ENCODE peak calls at places on chromosome 18, in four cellular contexts. O is fibroblast of pulmonary artery; A is CD4-positive, alpha-beta T cell; Y is GM13976. Z is an unnamed sample.

GRCh38 chr18:34767601-34768027 is 57.5 kb downstream of the DTNA start:
- DNase-seq in O (peak; percentile 73), A (no peak), Y (no peak), Z (peak; percentile 98)

GRCh38 chr18:74416124-74416523 is 41.0 kb downstream of the DIPK1C start:
- DNase-seq in O (no peak), A (no peak), Y (no peak), Z (no peak)

GRCh38 chr18:74476154-74476553 is 19.0 kb upstream of the DIPK1C start:
- DNase-seq in O (peak; percentile 36), A (no peak), Y (no peak), Z (no peak)

GRCh38 chr18:55552498-55553189 is 35.3 kb downstream of the TCF4 start:
- DNase-seq in O (peak; percentile 33), A (no peak), Y (no peak), Z (no peak)

GRCh38 chr18:13390196-13390595 is 171.6 kb downstream of the LDLRAD4 start:
- DNase-seq in O (no peak), A (no peak), Y (no peak), Z (no peak)

GRCh38 chr18:43587538-43588153 is 310.4 kb upstream of the SYT4 start:
- DNase-seq in O (peak; percentile 63), A (no peak), Y (peak; percentile 50), Z (peak; percentile 10)

GRCh38 chr18:63091671-63092364 is 227.8 kb downstream of the BCL2 start:
- DNase-seq in O (no peak), A (no peak), Y (no peak), Z (no peak)

GRCh38 chr18:67574749-67575148 is 58.2 kb upstream of the DSEL start:
- DNase-seq in O (no peak), A (no peak), Y (no peak), Z (no peak)

GRCh38 chr18:48541026-48541746 is 2.4 kb downstream of the CTIF start:
- DNase-seq in O (peak; percentile 76), A (no peak), Y (peak; percentile 69), Z (peak; percentile 82)

GRCh38 chr18:35609236-35609635 is 27.7 kb downstream of the GALNT1 start:
- DNase-seq in O (no peak), A (no peak), Y (no peak), Z (no peak)

GRCh38 chr18:75210274-75211001 is at the start of gene TSHZ1:
- DNase-seq in O (peak; percentile 88), A (peak; percentile 42), Y (peak; percentile 85), Z (peak; percentile 86)

GRCh38 chr18:76488190-76488589 is 6.9 kb downstream of the ZNF516 start:
- DNase-seq in O (peak; percentile 84), A (no peak), Y (no peak), Z (no peak)

GRCh38 chr18:76565238-76566173 is 70.5 kb upstream of the ZNF516 start:
- DNase-seq in O (peak; percentile 92), A (no peak), Y (no peak), Z (peak; percentile 96)

GRCh38 chr18:55494441-55494840 is 93.6 kb downstream of the TCF4 start:
- DNase-seq in O (no peak), A (no peak), Y (no peak), Z (no peak)

GRCh38 chr18:778194-779007 is 33.6 kb downstream of the YES1 start:
- DNase-seq in O (peak; percentile 44), A (no peak), Y (no peak), Z (no peak)

GRCh38 chr18:55869965-55870585 is 282.1 kb upstream of the TCF4 start:
- DNase-seq in O (peak; percentile 52), A (no peak), Y (no peak), Z (peak; percentile 66)

Z was measured in HCEC 1CT.